ENCODE peak calls at places on chromosomes 12 and 14, in six cellular contexts. L is amygdala, Q is HFF-Myc, V is astrocyte of the spinal cord, A is HCT116, J is bronchial epithelial cell. F is an unnamed sample.

GRCh38 chr14:90053044-90053443 is 8.8 kb upstream of the KCNK13 start:
- DNase-seq in L (no peak), Q (no peak), V (no peak), A (no peak), J (peak; percentile 31), F (no peak)

GRCh38 chr12:3230758-3231375 is 153.7 kb downstream of the TSPAN9 start:
- DNase-seq in L (no peak), Q (no peak), V (peak; percentile 19), A (no peak), J (no peak), F (no peak)

GRCh38 chr12:4908694-4909396 is 860 bp upstream of the KCNA1 start:
- DNase-seq in L (peak; percentile 31), Q (no peak), V (no peak), A (no peak), J (no peak), F (peak; percentile 32)

GRCh38 chr12:92605621-92606170 is 97.1 kb upstream of the PLEKHG7 start:
- DNase-seq in L (no peak), Q (no peak), V (no peak), A (no peak), J (no peak), F (no peak)

GRCh38 chr12:12705833-12706520 is 10.0 kb upstream of the GPR19 start:
- DNase-seq in L (no peak), Q (no peak), V (no peak), A (no peak), J (no peak), F (no peak)

GRCh38 chr14:53016491-53016890 is 65.6 kb upstream of the FERMT2 start:
- DNase-seq in L (no peak), Q (no peak), V (peak; percentile 54), A (no peak), J (no peak), F (no peak)

GRCh38 chr12:25248732-25249131 is 2.0 kb downstream of the KRAS start:
- DNase-seq in L (no peak), Q (no peak), V (no peak), A (no peak), J (no peak), F (no peak)

GRCh38 chr14:104283197-104284106 is 145.1 kb downstream of the KIF26A start:
- DNase-seq in L (no peak), Q (no peak), V (no peak), A (no peak), J (no peak), F (no peak)

GRCh38 chr14:61530896-61531295 is 164.4 kb upstream of the HIF1A start:
- DNase-seq in L (no peak), Q (no peak), V (no peak), A (no peak), J (no peak), F (no peak)

GRCh38 chr12:21305666-21306065 is 29.1 kb downstream of the SLCO1A2 start:
- DNase-seq in L (no peak), Q (no peak), V (peak; percentile 7), A (no peak), J (no peak), F (no peak)

GRCh38 chr12:47725091-47725772 is at the start of gene ENDOU:
- DNase-seq in L (no peak), Q (no peak), V (no peak), A (no peak), J (peak; percentile 50), F (no peak)

GRCh38 chr12:14367097-14367661 is 1.7 kb downstream of the ATF7IP start:
- DNase-seq in L (no peak), Q (no peak), V (peak; percentile 66), A (no peak), J (peak; percentile 49), F (no peak)

GRCh38 chr12:63989301-63989845 is 144.9 kb downstream of the SRGAP1 start:
- DNase-seq in L (no peak), Q (no peak), V (peak; percentile 70), A (no peak), J (no peak), F (no peak)

GRCh38 chr14:37584211-37585100 is 10.6 kb downstream of the FOXA1 start:
- DNase-seq in L (no peak), Q (no peak), V (no peak), A (no peak), J (peak; percentile 25), F (no peak)

GRCh38 chr12:132020292-132020691 is 70.5 kb downstream of the EP400 start:
- DNase-seq in L (no peak), Q (no peak), V (no peak), A (no peak), J (no peak), F (no peak)

GRCh38 chr14:98218213-98218612 is 1053.8 kb downstream of the BCL11B start:
- DNase-seq in L (no peak), Q (no peak), V (no peak), A (no peak), J (no peak), F (no peak)

GRCh38 chr14:79745046-79745445 is 466.3 kb downstream of the DIO2 start:
- DNase-seq in L (no peak), Q (no peak), V (no peak), A (no peak), J (no peak), F (no peak)

GRCh38 chr14:48725001-48725734 is 861.0 kb downstream of the RPS29 start:
- DNase-seq in L (no peak), Q (no peak), V (peak; percentile 61), A (no peak), J (no peak), F (no peak)

GRCh38 chr12:106871477-106871876 is 84.2 kb upstream of the TMEM263 start:
- DNase-seq in L (no peak), Q (no peak), V (no peak), A (no peak), J (peak; percentile 84), F (no peak)

GRCh38 chr12:130830246-130830551 is 8.9 kb downstream of the STX2 start:
- DNase-seq in L (no peak), Q (no peak), V (no peak), A (no peak), J (no peak), F (no peak)

GRCh38 chr12:120235369-120236123 is 30.0 kb downstream of the PXN start:
- DNase-seq in L (no peak), Q (no peak), V (no peak), A (no peak), J (no peak), F (no peak)

F was measured in GOT3.